ENCODE peak calls at places on chromosomes 3 and 15, in ten cellular contexts. One of them, this sample, is unnamed. For H3K27me3 and H3K4me1, the result is how much of the 10 kb centered on the place peaks cover.

GRCh38 chr3:128274837-128275236 is 121.6 kb downstream of the EEFSEC start:
- DNase-seq in SK-N-SH: no peak
- DNase-seq in effector memory CD4-positive, alpha-beta T cell: no peak
- DNase-seq in neural progenitor cell: no peak
- DNase-seq in heart right ventricle: no peak
- DNase-seq in thyroid gland: no peak
- DNase-seq in uterus: no peak
- DNase-seq in astrocyte: peak
- DNase-seq in breast epithelium: no peak
- DNase-seq in sigmoid colon: no peak
- DNase-seq in this sample: peak

GRCh38 chr3:13505147-13506130 is 25.3 kb downstream of the HDAC11 start:
- DNase-seq in breast epithelium: no peak
- DNase-seq in effector memory CD4-positive, alpha-beta T cell: no peak
- DNase-seq in thyroid gland: no peak
- DNase-seq in sigmoid colon: no peak
- DNase-seq in SK-N-SH: no peak
- DNase-seq in astrocyte: no peak
- DNase-seq in heart right ventricle: no peak
- DNase-seq in neural progenitor cell: no peak
- DNase-seq in uterus: no peak
- DNase-seq in this sample: no peak

GRCh38 chr3:127673191-127674098 is 693 bp downstream of the ABTB1 start:
- DNase-seq in sigmoid colon: peak
- DNase-seq in neural progenitor cell: peak
- DNase-seq in heart right ventricle: no peak
- DNase-seq in uterus: peak
- DNase-seq in breast epithelium: no peak
- DNase-seq in astrocyte: peak
- DNase-seq in thyroid gland: peak
- DNase-seq in effector memory CD4-positive, alpha-beta T cell: peak
- DNase-seq in SK-N-SH: peak
- DNase-seq in this sample: peak

GRCh38 chr15:66014022-66014421 is 144.7 kb downstream of the RAB11A start:
- DNase-seq in thyroid gland: no peak
- DNase-seq in SK-N-SH: no peak
- DNase-seq in heart right ventricle: no peak
- DNase-seq in uterus: no peak
- DNase-seq in astrocyte: no peak
- DNase-seq in breast epithelium: no peak
- DNase-seq in neural progenitor cell: no peak
- DNase-seq in sigmoid colon: no peak
- DNase-seq in effector memory CD4-positive, alpha-beta T cell: no peak
- DNase-seq in this sample: no peak

GRCh38 chr3:131142580-131142979 is 115.9 kb downstream of the NEK11 start:
- DNase-seq in heart right ventricle: no peak
- DNase-seq in effector memory CD4-positive, alpha-beta T cell: no peak
- DNase-seq in neural progenitor cell: no peak
- DNase-seq in astrocyte: no peak
- DNase-seq in thyroid gland: no peak
- DNase-seq in breast epithelium: no peak
- DNase-seq in sigmoid colon: no peak
- DNase-seq in SK-N-SH: no peak
- DNase-seq in uterus: no peak
- DNase-seq in this sample: peak

GRCh38 chr15:78209646-78210348 is 24.6 kb downstream of the ACSBG1 start:
- DNase-seq in thyroid gland: peak
- DNase-seq in neural progenitor cell: no peak
- DNase-seq in uterus: no peak
- DNase-seq in SK-N-SH: no peak
- DNase-seq in astrocyte: no peak
- DNase-seq in heart right ventricle: no peak
- DNase-seq in sigmoid colon: peak
- DNase-seq in effector memory CD4-positive, alpha-beta T cell: no peak
- DNase-seq in breast epithelium: no peak
- DNase-seq in this sample: no peak

GRCh38 chr15:66188464-66188863 is 65.1 kb downstream of the MEGF11 start:
- DNase-seq in effector memory CD4-positive, alpha-beta T cell: no peak
- DNase-seq in SK-N-SH: no peak
- DNase-seq in thyroid gland: no peak
- DNase-seq in breast epithelium: no peak
- DNase-seq in sigmoid colon: no peak
- DNase-seq in uterus: no peak
- DNase-seq in heart right ventricle: no peak
- DNase-seq in astrocyte: no peak
- DNase-seq in neural progenitor cell: no peak
- DNase-seq in this sample: no peak

GRCh38 chr15:75065467-75065850 is 42.1 kb downstream of the PPCDC start:
- DNase-seq in thyroid gland: no peak
- DNase-seq in neural progenitor cell: no peak
- DNase-seq in effector memory CD4-positive, alpha-beta T cell: no peak
- DNase-seq in SK-N-SH: no peak
- DNase-seq in heart right ventricle: no peak
- DNase-seq in breast epithelium: no peak
- DNase-seq in uterus: no peak
- DNase-seq in sigmoid colon: no peak
- DNase-seq in astrocyte: peak
- DNase-seq in this sample: no peak

DNA sequence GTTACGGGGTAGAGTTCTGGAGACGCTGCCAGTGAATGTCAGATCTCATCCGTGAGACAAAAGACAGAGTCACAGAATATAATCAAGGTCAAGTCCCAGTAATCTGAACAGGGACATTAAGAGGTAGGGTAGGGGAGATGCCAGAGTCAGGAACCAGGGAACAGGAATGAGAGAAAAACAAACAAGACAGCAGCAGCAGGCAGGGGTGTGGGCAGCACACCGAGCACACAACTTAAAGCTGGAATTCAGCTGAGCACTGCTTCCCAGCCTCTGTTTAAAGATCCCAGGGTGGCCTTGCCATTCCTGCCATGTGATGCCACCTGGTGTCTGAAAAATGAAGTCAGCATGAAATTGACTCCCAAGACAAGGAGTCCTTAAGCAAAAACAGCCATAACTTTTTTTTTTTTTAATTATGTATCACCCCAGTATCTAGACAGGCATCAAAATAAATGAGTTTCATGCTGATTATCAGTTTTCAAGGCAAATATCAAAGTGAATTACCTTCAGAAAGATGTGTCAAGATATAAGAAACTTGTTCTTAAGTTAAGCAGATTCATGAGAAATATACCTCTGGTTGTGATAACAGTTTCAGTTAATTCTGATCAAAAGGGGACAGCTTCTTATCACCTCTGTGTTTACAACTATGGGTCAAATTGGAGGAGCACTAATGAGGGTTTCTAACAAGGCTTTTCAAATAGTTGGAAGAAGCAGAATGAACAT is 203.7 kb downstream of the SLC9A9 start:
- DNase-seq in heart right ventricle: peak
- DNase-seq in sigmoid colon: no peak
- DNase-seq in uterus: peak
- DNase-seq in neural progenitor cell: peak
- DNase-seq in breast epithelium: peak
- DNase-seq in astrocyte: peak
- DNase-seq in SK-N-SH: peak
- DNase-seq in thyroid gland: peak
- DNase-seq in effector memory CD4-positive, alpha-beta T cell: no peak
- DNase-seq in this sample: peak
- H3K27me3 ChIP-seq in heart right ventricle: under half
- H3K27me3 ChIP-seq in sigmoid colon: under half
- H3K27me3 ChIP-seq in uterus: under half
- H3K27me3 ChIP-seq in neural progenitor cell: under half
- H3K27me3 ChIP-seq in breast epithelium: under half
- H3K27me3 ChIP-seq in astrocyte: under half
- H3K27me3 ChIP-seq in SK-N-SH: under half
- H3K27me3 ChIP-seq in thyroid gland: under half
- H3K27me3 ChIP-seq in effector memory CD4-positive, alpha-beta T cell: under half
- H3K27me3 ChIP-seq in this sample: under half

GRCh38 chr15:84684092-84684491 is 26.1 kb upstream of the NMB start:
- DNase-seq in breast epithelium: no peak
- DNase-seq in neural progenitor cell: no peak
- DNase-seq in uterus: no peak
- DNase-seq in thyroid gland: no peak
- DNase-seq in heart right ventricle: no peak
- DNase-seq in sigmoid colon: no peak
- DNase-seq in astrocyte: peak
- DNase-seq in SK-N-SH: no peak
- DNase-seq in effector memory CD4-positive, alpha-beta T cell: no peak
- DNase-seq in this sample: no peak
- H3K4me1 ChIP-seq in breast epithelium: under half
- H3K4me1 ChIP-seq in neural progenitor cell: under half
- H3K4me1 ChIP-seq in uterus: under half
- H3K4me1 ChIP-seq in thyroid gland: under half
- H3K4me1 ChIP-seq in heart right ventricle: under half
- H3K4me1 ChIP-seq in sigmoid colon: under half
- H3K4me1 ChIP-seq in astrocyte: under half
- H3K4me1 ChIP-seq in SK-N-SH: under half
- H3K4me1 ChIP-seq in effector memory CD4-positive, alpha-beta T cell: under half
- H3K4me1 ChIP-seq in this sample: under half

GRCh38 chr3:181715601-181716340 is 4.0 kb downstream of the SOX2 start:
- DNase-seq in heart right ventricle: no peak
- DNase-seq in effector memory CD4-positive, alpha-beta T cell: no peak
- DNase-seq in sigmoid colon: no peak
- DNase-seq in neural progenitor cell: peak
- DNase-seq in astrocyte: peak
- DNase-seq in uterus: no peak
- DNase-seq in SK-N-SH: no peak
- DNase-seq in breast epithelium: no peak
- DNase-seq in thyroid gland: no peak
- DNase-seq in this sample: no peak
- H3K27me3 ChIP-seq in heart right ventricle: under half
- H3K27me3 ChIP-seq in effector memory CD4-positive, alpha-beta T cell: half or more
- H3K27me3 ChIP-seq in sigmoid colon: half or more
- H3K27me3 ChIP-seq in neural progenitor cell: under half
- H3K27me3 ChIP-seq in astrocyte: under half
- H3K27me3 ChIP-seq in uterus: under half
- H3K27me3 ChIP-seq in SK-N-SH: under half
- H3K27me3 ChIP-seq in breast epithelium: under half
- H3K27me3 ChIP-seq in thyroid gland: half or more
- H3K27me3 ChIP-seq in this sample: half or more

GRCh38 chr3:42213417-42213816 is 52.6 kb downstream of the CCK start:
- DNase-seq in thyroid gland: no peak
- DNase-seq in sigmoid colon: no peak
- DNase-seq in neural progenitor cell: no peak
- DNase-seq in astrocyte: no peak
- DNase-seq in breast epithelium: no peak
- DNase-seq in effector memory CD4-positive, alpha-beta T cell: no peak
- DNase-seq in heart right ventricle: no peak
- DNase-seq in uterus: no peak
- DNase-seq in SK-N-SH: no peak
- DNase-seq in this sample: no peak
- H3K4me1 ChIP-seq in thyroid gland: under half
- H3K4me1 ChIP-seq in sigmoid colon: under half
- H3K4me1 ChIP-seq in neural progenitor cell: under half
- H3K4me1 ChIP-seq in astrocyte: under half
- H3K4me1 ChIP-seq in breast epithelium: under half
- H3K4me1 ChIP-seq in effector memory CD4-positive, alpha-beta T cell: under half
- H3K4me1 ChIP-seq in heart right ventricle: under half
- H3K4me1 ChIP-seq in uterus: under half
- H3K4me1 ChIP-seq in SK-N-SH: under half
- H3K4me1 ChIP-seq in this sample: under half

DNA sequence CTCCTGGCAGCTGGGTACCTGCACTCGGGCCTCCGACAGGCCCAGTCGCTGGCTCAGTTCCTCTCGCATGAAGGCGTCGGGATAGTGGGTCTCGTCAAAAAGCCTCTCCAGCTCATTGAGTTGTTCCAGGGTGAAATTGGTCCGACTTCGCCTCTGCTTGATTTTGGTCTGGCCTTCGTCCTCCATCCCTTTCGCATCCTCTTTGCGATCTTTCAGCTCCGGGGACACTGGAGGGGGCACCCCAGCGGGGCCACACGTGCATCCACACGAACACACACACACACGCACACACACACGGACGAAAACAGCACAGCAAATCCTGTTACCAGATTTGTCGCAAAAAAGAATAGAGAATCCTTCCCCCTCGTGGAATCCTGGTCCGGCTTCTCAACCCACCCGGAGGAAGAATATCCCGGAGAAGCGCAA is 3.5 kb downstream of the SHOX2 start:
- DNase-seq in uterus: no peak
- DNase-seq in SK-N-SH: no peak
- DNase-seq in astrocyte: no peak
- DNase-seq in breast epithelium: no peak
- DNase-seq in sigmoid colon: no peak
- DNase-seq in thyroid gland: no peak
- DNase-seq in neural progenitor cell: peak
- DNase-seq in heart right ventricle: no peak
- DNase-seq in effector memory CD4-positive, alpha-beta T cell: no peak
- DNase-seq in this sample: no peak
- H3K27me3 ChIP-seq in uterus: half or more
- H3K27me3 ChIP-seq in SK-N-SH: under half
- H3K27me3 ChIP-seq in astrocyte: half or more
- H3K27me3 ChIP-seq in breast epithelium: under half
- H3K27me3 ChIP-seq in sigmoid colon: half or more
- H3K27me3 ChIP-seq in thyroid gland: half or more
- H3K27me3 ChIP-seq in neural progenitor cell: half or more
- H3K27me3 ChIP-seq in heart right ventricle: under half
- H3K27me3 ChIP-seq in effector memory CD4-positive, alpha-beta T cell: half or more
- H3K27me3 ChIP-seq in this sample: under half

This sample was measured in adipocyte.